ENCODE peak calls at places on chromosomes 3 and 15, in five cellular contexts. One of them, this sample, is unnamed. For H3K4me1, the result is how much of the 10 kb centered on the place peaks cover.

GRCh38 chr3:114879059-114880031 is 267.7 kb downstream of the ZBTB20 start:
- DNase-seq in cardiac muscle cell: peak
- DNase-seq in psoas muscle: no peak
- DNase-seq in NT2/D1: no peak
- DNase-seq in mesendoderm: no peak
- DNase-seq in this sample: no peak

GRCh38 chr15:73605759-73606423 is 27.3 kb downstream of the NPTN start:
- DNase-seq in psoas muscle: no peak
- DNase-seq in mesendoderm: no peak
- DNase-seq in NT2/D1: no peak
- DNase-seq in cardiac muscle cell: no peak
- DNase-seq in this sample: no peak

GRCh38 chr3:46538803-46539442 is 27.2 kb downstream of the LRRC2 start:
- DNase-seq in mesendoderm: peak
- DNase-seq in psoas muscle: peak
- DNase-seq in cardiac muscle cell: peak
- DNase-seq in NT2/D1: no peak
- DNase-seq in this sample: no peak

GRCh38 chr3:104245241-104245640 is 1121.5 kb upstream of the ALCAM start:
- DNase-seq in mesendoderm: no peak
- DNase-seq in cardiac muscle cell: no peak
- DNase-seq in NT2/D1: no peak
- DNase-seq in psoas muscle: no peak
- DNase-seq in this sample: no peak

GRCh38 chr3:17074559-17074958 is 189.8 kb downstream of the PLCL2 start:
- DNase-seq in psoas muscle: no peak
- DNase-seq in mesendoderm: no peak
- DNase-seq in NT2/D1: no peak
- DNase-seq in cardiac muscle cell: no peak
- DNase-seq in this sample: no peak

GRCh38 chr3:160675566-160676124 is 1.3 kb upstream of the ARL14 start:
- DNase-seq in cardiac muscle cell: no peak
- DNase-seq in NT2/D1: no peak
- DNase-seq in psoas muscle: no peak
- DNase-seq in mesendoderm: peak
- DNase-seq in this sample: no peak

GRCh38 chr15:92915766-92916435 is 15.8 kb downstream of the CHD2 start:
- DNase-seq in NT2/D1: peak
- DNase-seq in mesendoderm: peak
- DNase-seq in cardiac muscle cell: no peak
- DNase-seq in psoas muscle: no peak
- DNase-seq in this sample: no peak

GRCh38 chr3:155308831-155309230 is 15.3 kb upstream of the STRIT1 start:
- DNase-seq in mesendoderm: no peak
- DNase-seq in NT2/D1: no peak
- DNase-seq in psoas muscle: no peak
- DNase-seq in cardiac muscle cell: peak
- DNase-seq in this sample: no peak

GRCh38 chr3:186452517-186452916 is 90.5 kb upstream of the DGKG start:
- DNase-seq in cardiac muscle cell: peak
- DNase-seq in NT2/D1: no peak
- DNase-seq in psoas muscle: no peak
- DNase-seq in mesendoderm: peak
- DNase-seq in this sample: peak

GRCh38 chr15:87570186-87570585 is 686.4 kb downstream of the NTRK3 start:
- DNase-seq in psoas muscle: no peak
- DNase-seq in cardiac muscle cell: peak
- DNase-seq in mesendoderm: no peak
- DNase-seq in NT2/D1: no peak
- DNase-seq in this sample: no peak

GRCh38 chr3:84601303-84601702 is 357.5 kb upstream of the CADM2 start:
- DNase-seq in psoas muscle: no peak
- DNase-seq in mesendoderm: peak
- DNase-seq in NT2/D1: no peak
- DNase-seq in cardiac muscle cell: no peak
- DNase-seq in this sample: no peak

GRCh38 chr15:77497942-77498361 is 77.3 kb downstream of the HMG20A start:
- DNase-seq in NT2/D1: no peak
- DNase-seq in psoas muscle: peak
- DNase-seq in cardiac muscle cell: peak
- DNase-seq in mesendoderm: no peak
- DNase-seq in this sample: no peak

GRCh38 chr3:43369404-43370345 is 83.3 kb downstream of the SNRK start:
- DNase-seq in NT2/D1: no peak
- DNase-seq in mesendoderm: peak
- DNase-seq in cardiac muscle cell: no peak
- DNase-seq in psoas muscle: peak
- DNase-seq in this sample: no peak

GRCh38 chr15:101522621-101523559 is 33.4 kb upstream of the PCSK6 start:
- DNase-seq in cardiac muscle cell: no peak
- DNase-seq in mesendoderm: no peak
- DNase-seq in NT2/D1: no peak
- DNase-seq in psoas muscle: no peak
- DNase-seq in this sample: no peak

GRCh38 chr15:51097553-51098330 is 3.0 kb upstream of the TNFAIP8L3 start:
- DNase-seq in psoas muscle: no peak
- DNase-seq in mesendoderm: no peak
- DNase-seq in NT2/D1: no peak
- DNase-seq in cardiac muscle cell: peak
- DNase-seq in this sample: no peak

GRCh38 chr3:141913150-141913811 is 36.8 kb downstream of the ATP1B3 start:
- DNase-seq in psoas muscle: no peak
- DNase-seq in NT2/D1: peak
- DNase-seq in cardiac muscle cell: peak
- DNase-seq in mesendoderm: peak
- DNase-seq in this sample: no peak

GRCh38 chr15:84684092-84684491 is 26.1 kb upstream of the NMB start:
- DNase-seq in mesendoderm: peak
- DNase-seq in NT2/D1: no peak
- DNase-seq in cardiac muscle cell: peak
- DNase-seq in psoas muscle: no peak
- DNase-seq in this sample: no peak

GRCh38 chr3:187807086-187807862 is 62.0 kb upstream of the BCL6 start:
- DNase-seq in mesendoderm: no peak
- DNase-seq in psoas muscle: no peak
- DNase-seq in NT2/D1: no peak
- DNase-seq in cardiac muscle cell: peak
- DNase-seq in this sample: no peak

GRCh38 chr3:7205535-7206331 is 344.8 kb downstream of the GRM7 start:
- DNase-seq in mesendoderm: no peak
- DNase-seq in cardiac muscle cell: no peak
- DNase-seq in NT2/D1: no peak
- DNase-seq in psoas muscle: no peak
- DNase-seq in this sample: no peak

GRCh38 chr15:92637621-92638020 is 18.0 kb downstream of the FAM174B start:
- DNase-seq in psoas muscle: no peak
- DNase-seq in cardiac muscle cell: no peak
- DNase-seq in mesendoderm: no peak
- DNase-seq in NT2/D1: no peak
- DNase-seq in this sample: no peak

GRCh38 chr3:37864904-37865303 is 3.2 kb downstream of the CTDSPL start:
- DNase-seq in cardiac muscle cell: no peak
- DNase-seq in mesendoderm: no peak
- DNase-seq in NT2/D1: no peak
- DNase-seq in psoas muscle: no peak
- DNase-seq in this sample: no peak

GRCh38 chr3:34998905-34999304 is 640.4 kb upstream of the ARPP21 start:
- DNase-seq in mesendoderm: no peak
- DNase-seq in cardiac muscle cell: no peak
- DNase-seq in psoas muscle: no peak
- DNase-seq in NT2/D1: no peak
- DNase-seq in this sample: no peak

GRCh38 chr3:25047058-25047457 is 381.0 kb upstream of the RARB start:
- DNase-seq in psoas muscle: no peak
- DNase-seq in NT2/D1: no peak
- DNase-seq in cardiac muscle cell: peak
- DNase-seq in mesendoderm: no peak
- DNase-seq in this sample: no peak

GRCh38 chr3:161890147-161890625 is 393.6 kb downstream of the OTOL1 start:
- DNase-seq in cardiac muscle cell: peak
- DNase-seq in psoas muscle: no peak
- DNase-seq in NT2/D1: no peak
- DNase-seq in mesendoderm: no peak
- DNase-seq in this sample: peak

GRCh38 chr3:195735036-195735695 is 14.4 kb downstream of the MUC20 start:
- DNase-seq in mesendoderm: no peak
- DNase-seq in psoas muscle: no peak
- DNase-seq in NT2/D1: no peak
- DNase-seq in cardiac muscle cell: no peak
- DNase-seq in this sample: no peak

GRCh38 chr3:96483781-96484180 is 330.6 kb upstream of the EPHA6 start:
- DNase-seq in NT2/D1: no peak
- DNase-seq in psoas muscle: no peak
- DNase-seq in cardiac muscle cell: no peak
- DNase-seq in mesendoderm: no peak
- DNase-seq in this sample: no peak

GRCh38 chr15:40894689-40895308 is 549 bp downstream of the VPS18 start:
- DNase-seq in cardiac muscle cell: peak
- DNase-seq in psoas muscle: peak
- DNase-seq in mesendoderm: peak
- DNase-seq in NT2/D1: peak
- DNase-seq in this sample: peak

GRCh38 chr3:134816623-134817022 is 21.6 kb downstream of the EPHB1 start:
- DNase-seq in NT2/D1: no peak
- DNase-seq in psoas muscle: no peak
- DNase-seq in mesendoderm: no peak
- DNase-seq in cardiac muscle cell: no peak
- DNase-seq in this sample: no peak

GRCh38 chr15:84616235-84616634 is 15.4 kb downstream of the ZSCAN2 start:
- DNase-seq in cardiac muscle cell: no peak
- DNase-seq in psoas muscle: no peak
- DNase-seq in mesendoderm: no peak
- DNase-seq in NT2/D1: no peak
- DNase-seq in this sample: no peak

GRCh38 chr3:8499181-8499611 is 2.4 kb upstream of the LMCD1 start:
- DNase-seq in psoas muscle: no peak
- DNase-seq in cardiac muscle cell: peak
- DNase-seq in mesendoderm: no peak
- DNase-seq in NT2/D1: peak
- DNase-seq in this sample: no peak

DNA sequence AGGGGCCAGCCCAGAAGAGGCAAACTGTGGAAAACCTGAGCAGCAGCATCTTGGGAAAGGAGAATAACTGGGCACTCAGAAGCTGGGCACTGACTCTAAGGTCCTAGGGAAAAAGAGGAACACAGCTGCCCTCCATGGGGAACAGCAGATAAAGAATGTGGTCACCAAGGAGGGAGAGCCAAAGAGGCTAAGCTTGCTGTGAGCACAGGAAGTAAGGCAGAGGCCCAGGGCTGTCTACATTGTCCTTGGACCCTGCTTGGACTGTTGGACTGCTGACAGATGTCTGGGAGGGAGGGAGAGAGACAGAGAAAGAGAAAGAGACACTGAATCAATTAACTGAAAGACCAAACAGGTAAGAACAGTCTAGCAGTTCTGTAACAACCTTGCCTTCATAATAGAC is 4.5 kb upstream of the MNS1 start:
- DNase-seq in psoas muscle: no peak
- DNase-seq in NT2/D1: no peak
- DNase-seq in cardiac muscle cell: no peak
- DNase-seq in mesendoderm: no peak
- DNase-seq in this sample: no peak
- H3K4me1 ChIP-seq in psoas muscle: under half
- H3K4me1 ChIP-seq in NT2/D1: under half
- H3K4me1 ChIP-seq in cardiac muscle cell: under half
- H3K4me1 ChIP-seq in mesendoderm: under half
- H3K4me1 ChIP-seq in this sample: under half

GRCh38 chr15:64697911-64698369 is 77.4 kb downstream of the RBPMS2 start:
- DNase-seq in mesendoderm: no peak
- DNase-seq in cardiac muscle cell: no peak
- DNase-seq in psoas muscle: no peak
- DNase-seq in NT2/D1: no peak
- DNase-seq in this sample: no peak
- H3K4me1 ChIP-seq in mesendoderm: under half
- H3K4me1 ChIP-seq in cardiac muscle cell: half or more
- H3K4me1 ChIP-seq in psoas muscle: half or more
- H3K4me1 ChIP-seq in NT2/D1: under half
- H3K4me1 ChIP-seq in this sample: under half

DNA sequence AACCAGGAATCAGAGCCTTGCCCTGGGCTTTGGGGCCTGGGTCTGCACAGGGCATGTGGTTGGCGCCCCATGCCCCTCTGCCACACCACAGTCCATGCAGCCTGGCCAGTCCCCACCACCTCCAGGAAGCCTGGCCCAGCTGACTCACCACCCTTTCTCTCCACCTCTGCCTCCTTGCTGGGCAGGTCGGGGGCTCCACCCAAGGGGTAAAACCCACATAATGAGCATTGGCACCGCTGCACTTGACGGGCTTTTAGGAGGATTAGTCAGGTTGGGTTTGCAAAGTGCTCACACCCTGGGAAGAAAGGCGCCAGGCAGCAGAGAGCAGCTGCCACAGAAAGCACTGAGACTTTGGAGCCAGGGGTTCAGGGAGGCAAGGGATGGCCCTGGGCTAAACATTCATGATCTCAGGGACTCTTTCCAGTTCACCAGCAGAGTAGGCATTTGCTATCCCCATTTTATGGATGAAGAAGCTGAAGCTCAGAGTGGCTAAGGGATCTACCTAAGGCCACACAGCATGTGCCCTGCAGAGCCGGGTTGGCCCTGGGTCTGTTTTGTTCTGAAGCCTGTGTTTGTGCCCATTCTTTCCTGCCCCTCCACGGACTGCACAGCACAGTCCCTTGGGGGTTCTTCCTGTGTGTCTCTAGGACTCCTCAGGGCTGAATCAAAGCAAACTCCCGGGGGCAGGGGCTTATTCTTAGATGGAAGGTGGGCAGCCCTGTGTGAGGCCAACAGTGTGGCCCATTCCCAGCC is 113.4 kb downstream of the ETFA start:
- DNase-seq in mesendoderm: no peak
- DNase-seq in psoas muscle: peak
- DNase-seq in NT2/D1: no peak
- DNase-seq in cardiac muscle cell: no peak
- DNase-seq in this sample: peak
- H3K4me1 ChIP-seq in mesendoderm: under half
- H3K4me1 ChIP-seq in psoas muscle: half or more
- H3K4me1 ChIP-seq in NT2/D1: under half
- H3K4me1 ChIP-seq in cardiac muscle cell: under half
- H3K4me1 ChIP-seq in this sample: under half

DNA sequence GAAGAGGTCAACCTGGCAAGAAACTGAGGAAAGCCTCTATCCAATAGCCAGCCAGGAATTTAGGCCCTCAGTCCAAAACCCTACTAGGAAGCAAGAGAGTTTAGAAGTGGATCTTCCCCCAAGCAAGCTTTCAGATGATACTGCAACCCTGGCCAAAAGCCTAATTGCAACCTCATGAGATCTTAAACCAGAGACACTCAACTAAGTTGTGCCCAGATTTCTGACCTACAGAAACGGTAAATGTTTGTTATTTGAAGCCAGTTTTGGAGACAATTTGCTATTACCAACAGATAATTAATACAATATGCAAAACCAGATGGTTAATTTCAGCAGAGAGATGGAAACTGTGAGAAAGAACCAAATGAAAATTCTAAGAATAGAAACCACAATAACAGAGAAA is 21.7 kb upstream of the SUSD5 start:
- DNase-seq in mesendoderm: no peak
- DNase-seq in cardiac muscle cell: no peak
- DNase-seq in psoas muscle: no peak
- DNase-seq in NT2/D1: no peak
- DNase-seq in this sample: no peak
- H3K4me1 ChIP-seq in mesendoderm: under half
- H3K4me1 ChIP-seq in cardiac muscle cell: under half
- H3K4me1 ChIP-seq in psoas muscle: under half
- H3K4me1 ChIP-seq in NT2/D1: under half
- H3K4me1 ChIP-seq in this sample: under half

GRCh38 chr3:71432044-71432970 is 151.2 kb downstream of the FOXP1 start:
- DNase-seq in psoas muscle: no peak
- DNase-seq in NT2/D1: no peak
- DNase-seq in cardiac muscle cell: no peak
- DNase-seq in mesendoderm: no peak
- DNase-seq in this sample: no peak
- H3K4me1 ChIP-seq in psoas muscle: under half
- H3K4me1 ChIP-seq in NT2/D1: under half
- H3K4me1 ChIP-seq in cardiac muscle cell: under half
- H3K4me1 ChIP-seq in mesendoderm: under half
- H3K4me1 ChIP-seq in this sample: half or more